ENCODE peak calls at places on chromosomes 6 and 20, in four cellular contexts. I is IMR-90, Y is GM12878, T is K562. F is an unnamed sample.

GRCh38 chr6:71408966-71409723 is 120.5 kb downstream of the OGFRL1 start:
- DNase-seq in T (no peak), Y (no peak), I (peak), F (no peak)

GRCh38 chr20:24743641-24744040 is 205.4 kb upstream of the CST7 start:
- DNase-seq in T (no peak), Y (no peak), I (no peak), F (no peak)

GRCh38 chr6:158596861-158597260 is 37.0 kb downstream of the TMEM181 start:
- DNase-seq in I (no peak), T (no peak), Y (no peak), F (no peak)

GRCh38 chr6:130827247-130828149 is at the start of gene SMLR1:
- DNase-seq in Y (no peak), T (no peak), I (no peak), F (no peak)

GRCh38 chr6:75210885-75211739 is 5.3 kb upstream of the COL12A1 start:
- DNase-seq in Y (no peak), I (peak), T (peak), F (no peak)

GRCh38 chr20:10368702-10369041 is 65.3 kb downstream of the MKKS start:
- DNase-seq in Y (no peak), T (no peak), I (no peak), F (peak)

GRCh38 chr20:39835040-39835842 is 853.8 kb downstream of the MAFB start:
- DNase-seq in Y (no peak), T (no peak), I (no peak), F (no peak)

GRCh38 chr20:19566226-19566960 is 191.7 kb upstream of the RIN2 start:
- DNase-seq in Y (no peak), T (no peak), I (no peak), F (no peak)

GRCh38 chr6:154297711-154298110 is 58.9 kb downstream of the IPCEF1 start:
- DNase-seq in Y (no peak), I (no peak), T (no peak), F (no peak)

GRCh38 chr20:41218466-41218865 is 81.1 kb downstream of the PLCG1 start:
- DNase-seq in I (peak), Y (no peak), T (no peak), F (no peak)

GRCh38 chr6:32173051-32173727 is 2.7 kb downstream of the AGPAT1 start:
- DNase-seq in T (no peak), I (no peak), Y (no peak), F (no peak)

GRCh38 chr20:49814057-49814675 is 1.5 kb downstream of the SLC9A8 start:
- DNase-seq in Y (no peak), I (no peak), T (no peak), F (no peak)

GRCh38 chr20:49573900-49574416 is 6.0 kb upstream of the PTGIS start:
- DNase-seq in T (no peak), I (peak), Y (no peak), F (no peak)

GRCh38 chr20:61667056-61667792 is 398.5 kb downstream of the TAF4 start:
- DNase-seq in I (no peak), T (no peak), Y (no peak), F (no peak)

GRCh38 chr6:2688416-2689064 is 62.2 kb downstream of the MYLK4 start:
- DNase-seq in Y (no peak), T (peak), I (peak), F (peak)

GRCh38 chr6:30730611-30731435 is 10.7 kb downstream of the TUBB start:
- DNase-seq in Y (no peak), I (peak), T (peak), F (peak)

GRCh38 chr20:24670981-24671380 is 201.6 kb downstream of the SYNDIG1 start:
- DNase-seq in T (no peak), Y (no peak), I (no peak), F (no peak)

GRCh38 chr6:127391019-127391974 is 47.9 kb upstream of the ECHDC1 start:
- DNase-seq in Y (no peak), T (no peak), I (no peak), F (no peak)

GRCh38 chr6:140736227-140736626 is 1361.8 kb upstream of the CITED2 start:
- DNase-seq in Y (no peak), T (no peak), I (no peak), F (no peak)

GRCh38 chr20:45229264-45230056 is 8.3 kb downstream of the SEMG2 start:
- DNase-seq in I (no peak), Y (no peak), T (peak), F (no peak)

GRCh38 chr20:58486207-58486606 is 29.0 kb downstream of the APCDD1L start:
- DNase-seq in I (no peak), T (no peak), Y (no peak), F (no peak)

GRCh38 chr6:97437087-97437486 is 154.1 kb upstream of the MMS22L start:
- DNase-seq in T (peak), Y (no peak), I (peak), F (peak)

GRCh38 chr20:20593447-20594170 is 118.8 kb downstream of the RALGAPA2 start:
- DNase-seq in I (peak), T (peak), Y (no peak), F (peak)

GRCh38 chr6:95292011-95292410 is 285.3 kb upstream of the MANEA start:
- DNase-seq in Y (no peak), T (no peak), I (no peak), F (no peak)

GRCh38 chr20:933024-933423 is 16.9 kb upstream of the ANGPT4 start:
- DNase-seq in I (no peak), T (no peak), Y (no peak), F (no peak)

GRCh38 chr6:154297210-154297609 is 59.4 kb downstream of the IPCEF1 start:
- DNase-seq in I (no peak), Y (no peak), T (no peak), F (no peak)

GRCh38 chr20:3413393-3413889 is 6.0 kb upstream of the DNAAF9 start:
- DNase-seq in I (no peak), Y (no peak), T (no peak), F (no peak)

GRCh38 chr20:8535403-8536003 is 403.4 kb downstream of the PLCB1 start:
- DNase-seq in Y (no peak), T (no peak), I (no peak), F (peak)

GRCh38 chr6:121573466-121573865 is 138.0 kb downstream of the GJA1 start:
- DNase-seq in T (no peak), I (no peak), Y (no peak), F (no peak)

GRCh38 chr6:10613693-10614092 is 80.7 kb downstream of the C6orf52 start:
- DNase-seq in I (no peak), T (no peak), Y (no peak), F (no peak)

GRCh38 chr20:50578061-50578777 is 68.0 kb downstream of the PTPN1 start:
- DNase-seq in T (no peak), I (no peak), Y (no peak), F (no peak)

GRCh38 chr20:6053776-6054688 is at the start of gene LRRN4:
- DNase-seq in Y (no peak), T (no peak), I (peak), F (no peak)

GRCh38 chr20:39670987-39671386 is 708.8 kb downstream of the DHX35 start:
- DNase-seq in T (no peak), Y (no peak), I (no peak), F (no peak)

GRCh38 chr6:42221546-42221945 is 3.9 kb upstream of the MRPS10 start:
- DNase-seq in Y (no peak), I (no peak), T (no peak), F (no peak)

DNA sequence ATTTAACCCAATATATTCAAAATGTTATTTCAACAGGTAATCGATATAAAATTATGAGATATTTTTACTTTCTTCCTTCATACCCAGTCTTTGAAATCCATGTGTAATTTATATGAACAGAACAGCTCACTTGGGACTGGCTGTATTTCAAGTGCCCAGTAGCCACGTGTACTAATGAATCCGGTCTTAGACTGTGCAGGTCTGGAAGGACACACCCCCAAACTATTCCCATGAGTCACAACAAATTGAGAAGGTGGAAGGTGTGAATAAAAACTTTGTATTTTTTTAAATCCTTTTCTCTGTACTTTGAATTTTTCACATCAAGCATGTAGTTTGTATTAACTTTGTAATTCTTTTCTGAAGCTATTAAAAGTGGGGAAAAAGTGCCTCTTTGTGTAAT is 2.8 kb downstream of the UNC5CL start:
- DNase-seq in Y (no peak), I (no peak), T (no peak), F (no peak)
- TF ChIP-seq ELK1 in Y (no peak), I (no peak), T (no peak), F (no peak)

GRCh38 chr6:111606620-111607115 is 990 bp upstream of the TRAF3IP2 start:
- DNase-seq in T (no peak), Y (no peak), I (no peak), F (no peak)
- TF ChIP-seq BHLHE40 in T (no peak), Y (no peak), I (no peak), F (no peak)

GRCh38 chr20:17828598-17829144 is 128.9 kb downstream of the BANF2 start:
- DNase-seq in I (no peak), T (no peak), Y (no peak), F (no peak)
- TF ChIP-seq ELK1 in I (no peak), T (no peak), Y (no peak), F (no peak)

DNA sequence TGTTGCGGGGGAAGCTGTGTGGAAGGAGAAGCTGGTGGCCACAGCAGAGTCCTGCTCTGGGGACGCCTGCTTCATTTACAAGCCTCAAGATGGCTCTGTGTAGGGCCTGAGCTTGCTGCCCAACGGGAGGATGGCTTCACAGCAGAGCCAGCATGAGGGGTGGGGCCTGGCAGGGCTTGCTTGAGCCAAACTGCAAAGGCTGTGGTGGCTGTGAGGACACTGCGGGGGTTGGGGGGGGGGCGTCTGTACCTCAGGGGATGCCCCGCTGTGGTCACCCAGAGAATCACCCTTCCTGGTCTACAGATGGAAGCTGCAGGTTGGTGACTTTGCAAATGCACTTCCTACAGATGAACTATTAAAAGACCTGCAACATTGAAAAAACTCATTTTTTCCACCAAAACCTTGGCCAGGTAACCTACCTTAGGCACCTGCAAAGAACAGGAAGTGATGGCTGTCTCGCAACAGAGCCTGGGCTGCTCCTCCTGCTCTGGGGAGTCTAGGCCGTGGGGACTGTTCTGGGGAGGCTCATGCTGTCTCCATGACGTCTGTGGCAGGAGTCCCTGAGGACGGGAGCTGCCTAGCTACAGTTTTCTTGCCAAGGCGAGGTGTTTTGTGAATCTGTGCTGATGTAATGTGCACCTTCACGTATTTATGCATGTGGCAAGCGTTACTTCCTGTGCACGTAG is 7.3 kb downstream of the NPBWR2 start:
- DNase-seq in Y (no peak), T (no peak), I (no peak), F (no peak)
- TF ChIP-seq BHLHE40 in Y (no peak), T (no peak), I (no peak), F (no peak)

GRCh38 chr20:47392015-47392720 is 35.7 kb upstream of the ZMYND8 start:
- DNase-seq in T (peak), Y (no peak), I (peak), F (peak)
- TF ChIP-seq ELK1 in T (no peak), Y (no peak), I (no peak), F (peak)

DNA sequence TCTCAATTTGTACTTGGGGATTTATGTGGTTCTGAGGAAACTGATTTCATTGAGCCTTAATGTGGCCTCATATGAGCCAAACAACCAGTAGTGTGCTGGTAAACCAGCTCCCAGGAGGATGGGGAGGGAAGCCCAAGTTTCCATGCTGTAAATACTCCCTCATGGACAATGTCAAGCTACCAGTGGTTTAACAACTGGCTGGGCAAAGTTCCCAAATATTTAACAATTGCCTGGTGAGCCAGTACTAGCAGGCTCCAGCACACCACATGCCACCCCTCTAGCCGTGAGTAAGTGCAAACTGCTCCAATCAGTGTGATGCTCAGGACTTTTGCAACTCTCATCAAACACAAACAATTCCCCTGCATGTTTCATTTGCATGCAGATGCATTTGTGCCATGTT is 19.2 kb upstream of the CDKN1A start:
- DNase-seq in T (no peak), I (peak), Y (no peak), F (no peak)
- TF ChIP-seq BHLHE40 in T (no peak), I (no peak), Y (no peak), F (no peak)

DNA sequence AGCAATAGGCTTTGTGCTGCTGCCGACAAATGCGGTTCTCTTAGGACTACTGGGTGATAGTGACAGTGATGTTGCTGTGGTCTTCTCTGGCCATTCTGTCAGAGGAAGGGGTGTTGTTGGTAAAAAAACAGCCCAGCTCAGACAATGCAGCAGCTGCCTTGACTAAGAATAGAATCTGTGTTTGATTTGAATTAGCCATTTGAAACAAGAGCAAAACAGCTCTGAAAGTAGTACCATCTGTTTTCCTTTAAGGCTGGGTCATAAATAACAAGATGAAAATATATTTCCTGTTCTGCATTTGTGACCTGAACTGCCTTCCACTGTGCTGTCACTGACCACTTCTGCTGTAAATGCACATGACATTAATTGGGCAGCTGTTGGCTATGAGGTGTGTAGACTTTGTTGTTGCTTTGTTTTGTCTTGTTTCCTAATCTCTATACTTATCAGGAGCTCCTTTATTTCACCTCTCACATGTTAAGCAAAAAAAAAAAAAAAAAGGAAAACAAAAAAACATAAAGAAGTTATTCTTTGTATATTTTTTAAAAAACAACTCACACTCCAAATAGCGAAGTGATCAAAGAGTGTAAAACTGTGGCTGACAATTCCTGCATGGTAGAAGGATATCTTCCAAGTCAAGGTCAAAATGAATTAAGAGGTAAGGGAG is 497.7 kb upstream of the ARID1B start:
- DNase-seq in T (no peak), I (no peak), Y (peak), F (no peak)
- TF ChIP-seq ELK1 in T (no peak), I (no peak), Y (no peak), F (no peak)

GRCh38 chr6:157550114-157550989 is 169.4 kb downstream of the ZDHHC14 start:
- DNase-seq in I (no peak), Y (no peak), T (no peak), F (no peak)

GRCh38 chr6:157552956-157553485 is 172.0 kb downstream of the ZDHHC14 start:
- DNase-seq in I (no peak), T (no peak), Y (no peak), F (no peak)

GRCh38 chr6:157551041-157551832 is 170.2 kb downstream of the ZDHHC14 start:
- DNase-seq in T (no peak), I (no peak), Y (no peak), F (no peak)

GRCh38 chr6:157554747-157555146 is 173.8 kb downstream of the ZDHHC14 start:
- DNase-seq in T (no peak), I (no peak), Y (no peak), F (no peak)

DNA sequence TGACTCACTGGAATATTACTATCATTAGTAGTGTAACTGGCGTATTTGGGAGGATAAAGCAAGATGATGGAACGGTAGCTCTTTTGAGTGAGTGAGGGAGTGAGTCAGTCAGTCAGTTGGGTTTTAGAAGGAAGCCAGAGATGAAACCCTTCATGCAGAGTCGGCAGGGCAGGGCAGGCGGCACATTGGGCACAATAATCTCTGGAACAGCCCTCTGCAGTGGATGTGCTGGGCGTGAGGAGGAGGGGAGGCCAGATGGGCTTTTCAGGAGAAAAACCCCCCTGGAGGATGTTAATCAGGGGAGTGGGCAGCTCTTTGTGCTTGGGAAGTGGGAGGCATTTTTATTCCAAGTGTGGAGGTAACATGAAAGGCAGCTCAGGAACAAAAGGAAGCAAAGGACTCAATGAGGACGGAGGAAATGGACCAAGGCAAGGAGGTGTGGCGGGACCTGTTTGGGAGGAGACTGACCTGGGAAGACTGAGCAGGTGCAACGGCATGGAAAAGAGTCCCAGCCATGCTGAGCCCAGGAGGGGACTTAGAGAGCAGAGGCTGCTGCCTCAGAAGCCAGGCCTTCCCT is 171.3 kb downstream of the ZDHHC14 start:
- DNase-seq in T (no peak), Y (no peak), I (no peak), F (no peak)
- TF ChIP-seq BHLHE40 in T (no peak), Y (no peak), I (no peak), F (no peak)

GRCh38 chr6:23175391-23175790 is 606.0 kb downstream of the HDGFL1 start:
- DNase-seq in Y (no peak), I (no peak), T (no peak), F (no peak)
- TF ChIP-seq ELK1 in Y (no peak), I (no peak), T (no peak), F (no peak)